ENCODE peak calls at places on chromosomes 16 and 17, in ten cellular contexts. U is activated naive CD4-positive, alpha-beta T cell treated with anti-CD3 and anti-CD28 coated beads, Interleukin-2, amount 10 ng/mL, durations not matched to agents 7 days and 5 days; C is T47D; Z is islet precursor cell; V is K562; Y is CD4-positive, alpha-beta memory T cell; B is HFFc6; L is T follicular helper cell; T is dermis microvascular lymphatic vessel endothelial cell; W is stimulated activated CD8-positive, alpha-beta memory T cell treated with anti-CD3 and anti-CD28 coated beads, Interleukin-12 subunit alpha, Interleukin-12 subunit beta, amount 100 ng/mL, for 4 hours. Q is an unnamed sample.

GRCh38 chr17:67221062-67221998 is 23.7 kb downstream of the HELZ start:
- DNase-seq in U (peak), C (peak), Z (peak), V (peak), Y (peak), B (peak), L (peak), T (peak), W (no peak), Q (peak)

GRCh38 chr16:67954421-67955196 is 10.7 kb upstream of the LCAT start:
- DNase-seq in U (no peak), C (no peak), Z (no peak), V (no peak), Y (no peak), B (no peak), L (no peak), T (no peak), W (no peak), Q (no peak)

GRCh38 chr17:57372156-57372555 is 115.8 kb downstream of the MSI2 start:
- DNase-seq in U (no peak), C (no peak), Z (no peak), V (no peak), Y (no peak), B (no peak), L (no peak), T (no peak), W (no peak), Q (no peak)

GRCh38 chr16:29645699-29646187 is 17.3 kb upstream of the SPN start:
- DNase-seq in U (no peak), C (peak), Z (no peak), V (peak), Y (no peak), B (no peak), L (no peak), T (no peak), W (no peak), Q (no peak)

GRCh38 chr17:18326039-18326438 is 10.9 kb downstream of the SMCR8 start:
- DNase-seq in U (no peak), C (no peak), Z (no peak), V (no peak), Y (no peak), B (no peak), L (no peak), T (no peak), W (no peak), Q (no peak)

GRCh38 chr17:68455756-68456528 is 1.4 kb downstream of the WIPI1 start:
- DNase-seq in U (no peak), C (peak), Z (peak), V (no peak), Y (no peak), B (peak), L (no peak), T (no peak), W (no peak), Q (peak)

GRCh38 chr17:979539-980405 is at the start of gene NXN:
- DNase-seq in U (peak), C (peak), Z (peak), V (peak), Y (peak), B (peak), L (peak), T (peak), W (peak), Q (peak)

GRCh38 chr17:76710863-76711611 is at the start of gene MXRA7:
- DNase-seq in U (peak), C (peak), Z (peak), V (peak), Y (peak), B (no peak), L (peak), T (no peak), W (peak), Q (peak)

GRCh38 chr17:31266042-31266441 is 31.0 kb downstream of the OMG start:
- DNase-seq in U (no peak), C (peak), Z (no peak), V (no peak), Y (peak), B (no peak), L (no peak), T (no peak), W (no peak), Q (no peak)

GRCh38 chr16:59394526-59394925 is 660.4 kb upstream of the GOT2 start:
- DNase-seq in U (no peak), C (no peak), Z (no peak), V (no peak), Y (no peak), B (no peak), L (no peak), T (no peak), W (no peak), Q (no peak)

GRCh38 chr16:311725-312124 is 28.8 kb downstream of the PDIA2 start:
- DNase-seq in U (no peak), C (no peak), Z (no peak), V (no peak), Y (no peak), B (no peak), L (no peak), T (no peak), W (no peak), Q (no peak)

GRCh38 chr16:21190599-21190998 is 20.8 kb downstream of the ZP2 start:
- DNase-seq in U (no peak), C (no peak), Z (no peak), V (no peak), Y (no peak), B (peak), L (no peak), T (no peak), W (no peak), Q (no peak)

GRCh38 chr17:34711646-34712045 is 132.3 kb downstream of the TMEM132E start:
- DNase-seq in U (no peak), C (no peak), Z (peak), V (no peak), Y (no peak), B (no peak), L (no peak), T (no peak), W (no peak), Q (no peak)

GRCh38 chr17:72972263-72972951 is 120.1 kb downstream of the SLC39A11 start:
- DNase-seq in U (no peak), C (no peak), Z (peak), V (no peak), Y (no peak), B (no peak), L (no peak), T (no peak), W (no peak), Q (no peak)

GRCh38 chr17:59627269-59627668 is 7.6 kb downstream of the CLTC start:
- DNase-seq in U (no peak), C (no peak), Z (no peak), V (no peak), Y (no peak), B (no peak), L (no peak), T (no peak), W (no peak), Q (no peak)

GRCh38 chr16:4625617-4626159 is 1.1 kb downstream of the MGRN1 start:
- DNase-seq in U (no peak), C (peak), Z (peak), V (no peak), Y (no peak), B (no peak), L (no peak), T (no peak), W (no peak), Q (no peak)

GRCh38 chr16:81004646-81005353 is 1.9 kb downstream of the CMC2 start:
- DNase-seq in U (peak), C (peak), Z (no peak), V (no peak), Y (peak), B (peak), L (no peak), T (no peak), W (no peak), Q (peak)

GRCh38 chr16:47970291-47970931 is 185.4 kb downstream of the ABCC12 start:
- DNase-seq in U (no peak), C (peak), Z (peak), V (peak), Y (no peak), B (peak), L (no peak), T (no peak), W (no peak), Q (peak)

GRCh38 chr17:58710948-58711552 is 18.6 kb downstream of the RAD51C start:
- DNase-seq in U (peak), C (peak), Z (no peak), V (peak), Y (peak), B (peak), L (peak), T (peak), W (no peak), Q (peak)

GRCh38 chr17:33012522-33013033 is 20.9 kb downstream of the SPACA3 start:
- DNase-seq in U (no peak), C (no peak), Z (peak), V (peak), Y (no peak), B (peak), L (no peak), T (no peak), W (no peak), Q (peak)

GRCh38 chr17:79027925-79028491 is 4.0 kb downstream of the C1QTNF1 start:
- DNase-seq in U (no peak), C (no peak), Z (peak), V (no peak), Y (no peak), B (no peak), L (no peak), T (no peak), W (no peak), Q (no peak)

GRCh38 chr17:17109896-17110295 is 67.6 kb downstream of the MPRIP start:
- DNase-seq in U (peak), C (no peak), Z (no peak), V (no peak), Y (peak), B (no peak), L (no peak), T (no peak), W (no peak), Q (peak)

GRCh38 chr17:732788-733720 is 658 bp downstream of the TLCD3A start:
- DNase-seq in U (peak), C (peak), Z (peak), V (no peak), Y (no peak), B (peak), L (no peak), T (no peak), W (peak), Q (peak)

Q was measured in Calu3.